ENCODE peak calls at places on chromosomes 7 and 10, in six cellular contexts. One of them, this sample, is unnamed.

GRCh38 chr7:94182066-94182465 is 177.9 kb upstream of the BET1 start:
- DNase-seq in endothelial cell of umbilical vein: peak
- DNase-seq in stimulated activated CD8-positive, alpha-beta memory T cell treated with anti-CD3 and anti-CD28 coated beads, Interleukin-12 subunit alpha, Interleukin-12 subunit beta, amount 100 ng/mL, for 4 hours: no peak
- DNase-seq in amniotic stem cell: peak
- DNase-seq in GM03348: peak
- DNase-seq in psoas muscle: no peak
- DNase-seq in this sample: no peak

GRCh38 chr7:156635529-156636385 is 4.8 kb upstream of the RNF32 start:
- DNase-seq in endothelial cell of umbilical vein: no peak
- DNase-seq in GM03348: no peak
- DNase-seq in psoas muscle: no peak
- DNase-seq in amniotic stem cell: no peak
- DNase-seq in stimulated activated CD8-positive, alpha-beta memory T cell treated with anti-CD3 and anti-CD28 coated beads, Interleukin-12 subunit alpha, Interleukin-12 subunit beta, amount 100 ng/mL, for 4 hours: no peak
- DNase-seq in this sample: no peak

GRCh38 chr7:47827321-47827720 is 120.9 kb downstream of the PKD1L1 start:
- DNase-seq in psoas muscle: no peak
- DNase-seq in endothelial cell of umbilical vein: no peak
- DNase-seq in amniotic stem cell: no peak
- DNase-seq in GM03348: no peak
- DNase-seq in stimulated activated CD8-positive, alpha-beta memory T cell treated with anti-CD3 and anti-CD28 coated beads, Interleukin-12 subunit alpha, Interleukin-12 subunit beta, amount 100 ng/mL, for 4 hours: no peak
- DNase-seq in this sample: no peak

GRCh38 chr7:158809596-158809995 is 19.7 kb downstream of the ESYT2 start:
- DNase-seq in psoas muscle: no peak
- DNase-seq in amniotic stem cell: no peak
- DNase-seq in endothelial cell of umbilical vein: no peak
- DNase-seq in GM03348: no peak
- DNase-seq in stimulated activated CD8-positive, alpha-beta memory T cell treated with anti-CD3 and anti-CD28 coated beads, Interleukin-12 subunit alpha, Interleukin-12 subunit beta, amount 100 ng/mL, for 4 hours: no peak
- DNase-seq in this sample: no peak

GRCh38 chr10:120600871-120601644 is 144.0 kb downstream of the PLPP4 start:
- DNase-seq in amniotic stem cell: no peak
- DNase-seq in GM03348: peak
- DNase-seq in psoas muscle: no peak
- DNase-seq in stimulated activated CD8-positive, alpha-beta memory T cell treated with anti-CD3 and anti-CD28 coated beads, Interleukin-12 subunit alpha, Interleukin-12 subunit beta, amount 100 ng/mL, for 4 hours: no peak
- DNase-seq in endothelial cell of umbilical vein: peak
- DNase-seq in this sample: no peak

GRCh38 chr7:81715984-81716588 is 53.8 kb downstream of the HGF start:
- DNase-seq in amniotic stem cell: no peak
- DNase-seq in GM03348: no peak
- DNase-seq in endothelial cell of umbilical vein: peak
- DNase-seq in psoas muscle: no peak
- DNase-seq in stimulated activated CD8-positive, alpha-beta memory T cell treated with anti-CD3 and anti-CD28 coated beads, Interleukin-12 subunit alpha, Interleukin-12 subunit beta, amount 100 ng/mL, for 4 hours: no peak
- DNase-seq in this sample: peak

GRCh38 chr10:78450807-78451485 is 417.3 kb downstream of the RPS24 start:
- DNase-seq in psoas muscle: no peak
- DNase-seq in GM03348: no peak
- DNase-seq in stimulated activated CD8-positive, alpha-beta memory T cell treated with anti-CD3 and anti-CD28 coated beads, Interleukin-12 subunit alpha, Interleukin-12 subunit beta, amount 100 ng/mL, for 4 hours: no peak
- DNase-seq in amniotic stem cell: no peak
- DNase-seq in endothelial cell of umbilical vein: no peak
- DNase-seq in this sample: no peak

GRCh38 chr7:81871606-81872265 is 101.9 kb upstream of the HGF start:
- DNase-seq in psoas muscle: no peak
- DNase-seq in GM03348: no peak
- DNase-seq in stimulated activated CD8-positive, alpha-beta memory T cell treated with anti-CD3 and anti-CD28 coated beads, Interleukin-12 subunit alpha, Interleukin-12 subunit beta, amount 100 ng/mL, for 4 hours: no peak
- DNase-seq in amniotic stem cell: no peak
- DNase-seq in endothelial cell of umbilical vein: no peak
- DNase-seq in this sample: no peak

GRCh38 chr7:132815696-132816334 is 239.5 kb upstream of the PLXNA4 start:
- DNase-seq in stimulated activated CD8-positive, alpha-beta memory T cell treated with anti-CD3 and anti-CD28 coated beads, Interleukin-12 subunit alpha, Interleukin-12 subunit beta, amount 100 ng/mL, for 4 hours: no peak
- DNase-seq in psoas muscle: no peak
- DNase-seq in GM03348: no peak
- DNase-seq in amniotic stem cell: no peak
- DNase-seq in endothelial cell of umbilical vein: peak
- DNase-seq in this sample: no peak

GRCh38 chr10:77531441-77532001 is 106.1 kb downstream of the KCNMA1 start:
- DNase-seq in GM03348: peak
- DNase-seq in stimulated activated CD8-positive, alpha-beta memory T cell treated with anti-CD3 and anti-CD28 coated beads, Interleukin-12 subunit alpha, Interleukin-12 subunit beta, amount 100 ng/mL, for 4 hours: no peak
- DNase-seq in amniotic stem cell: peak
- DNase-seq in endothelial cell of umbilical vein: peak
- DNase-seq in psoas muscle: peak
- DNase-seq in this sample: peak

This sample was measured in glomerular endothelial cell.